ENCODE peak calls at places on chromosomes 16 and 17, in five cellular contexts. One of them, this sample, is unnamed.

GRCh38 chr16:89599451-89599858 is 14.0 kb upstream of the DPEP1 start:
- DNase-seq in transverse colon: peak
- DNase-seq in testis: no peak
- DNase-seq in prostate gland: no peak
- DNase-seq in GM12891: peak
- DNase-seq in this sample: peak

GRCh38 chr16:49352923-49353322 is 20.7 kb upstream of the C16orf78 start:
- DNase-seq in transverse colon: no peak
- DNase-seq in testis: no peak
- DNase-seq in prostate gland: no peak
- DNase-seq in GM12891: no peak
- DNase-seq in this sample: peak

GRCh38 chr16:554640-555413 is 5.4 kb upstream of the PRR35 start:
- DNase-seq in transverse colon: peak
- DNase-seq in testis: no peak
- DNase-seq in prostate gland: peak
- DNase-seq in GM12891: no peak
- DNase-seq in this sample: no peak

GRCh38 chr17:73267648-73268537 is 6.2 kb upstream of the CPSF4L start:
- DNase-seq in transverse colon: no peak
- DNase-seq in testis: no peak
- DNase-seq in prostate gland: no peak
- DNase-seq in GM12891: no peak
- DNase-seq in this sample: no peak

GRCh38 chr16:84886536-84887090 is 66.8 kb downstream of the CRISPLD2 start:
- DNase-seq in transverse colon: no peak
- DNase-seq in testis: no peak
- DNase-seq in prostate gland: no peak
- DNase-seq in GM12891: no peak
- DNase-seq in this sample: no peak

GRCh38 chr17:58174871-58175270 is 8.1 kb downstream of the OR4D2 start:
- DNase-seq in transverse colon: no peak
- DNase-seq in testis: no peak
- DNase-seq in prostate gland: no peak
- DNase-seq in GM12891: no peak
- DNase-seq in this sample: no peak

GRCh38 chr17:44002141-44002848 is 2.1 kb upstream of the NAGS start:
- DNase-seq in transverse colon: no peak
- DNase-seq in testis: no peak
- DNase-seq in prostate gland: no peak
- DNase-seq in GM12891: no peak
- DNase-seq in this sample: no peak

GRCh38 chr17:18040287-18040858 is 1.2 kb downstream of the GID4 start:
- DNase-seq in transverse colon: no peak
- DNase-seq in testis: no peak
- DNase-seq in prostate gland: no peak
- DNase-seq in GM12891: no peak
- DNase-seq in this sample: no peak

GRCh38 chr17:81911277-81911961 is at the start of gene PCYT2:
- DNase-seq in transverse colon: peak
- DNase-seq in testis: peak
- DNase-seq in prostate gland: peak
- DNase-seq in GM12891: peak
- DNase-seq in this sample: peak
- TF ChIP-seq POLR2A in transverse colon: no peak
- TF ChIP-seq POLR2A in testis: no peak
- TF ChIP-seq POLR2A in prostate gland: no peak
- TF ChIP-seq POLR2A in GM12891: no peak
- TF ChIP-seq POLR2A in this sample: no peak

GRCh38 chr17:47650525-47651522 is 1.1 kb downstream of the KPNB1 start:
- DNase-seq in transverse colon: peak
- DNase-seq in testis: peak
- DNase-seq in prostate gland: peak
- DNase-seq in GM12891: peak
- DNase-seq in this sample: peak
- TF ChIP-seq POLR2A in transverse colon: no peak
- TF ChIP-seq POLR2A in testis: no peak
- TF ChIP-seq POLR2A in prostate gland: no peak
- TF ChIP-seq POLR2A in GM12891: no peak
- TF ChIP-seq POLR2A in this sample: peak

GRCh38 chr17:64380985-64381384 is 9.7 kb downstream of the PECAM1 start:
- DNase-seq in transverse colon: no peak
- DNase-seq in testis: no peak
- DNase-seq in prostate gland: no peak
- DNase-seq in GM12891: no peak
- DNase-seq in this sample: no peak
- TF ChIP-seq POLR2A in transverse colon: no peak
- TF ChIP-seq POLR2A in testis: no peak
- TF ChIP-seq POLR2A in prostate gland: no peak
- TF ChIP-seq POLR2A in GM12891: no peak
- TF ChIP-seq POLR2A in this sample: no peak

GRCh38 chr17:77140166-77140877 is 447 bp upstream of the SEC14L1 start:
- DNase-seq in transverse colon: peak
- DNase-seq in testis: peak
- DNase-seq in prostate gland: peak
- DNase-seq in GM12891: peak
- DNase-seq in this sample: peak

GRCh38 chr17:77143306-77143705 is 2.5 kb downstream of the SEC14L1 start:
- DNase-seq in transverse colon: no peak
- DNase-seq in testis: no peak
- DNase-seq in prostate gland: no peak
- DNase-seq in GM12891: no peak
- DNase-seq in this sample: no peak

GRCh38 chr17:77142689-77143088 is 1.9 kb downstream of the SEC14L1 start:
- DNase-seq in transverse colon: no peak
- DNase-seq in testis: no peak
- DNase-seq in prostate gland: peak
- DNase-seq in GM12891: no peak
- DNase-seq in this sample: no peak

GRCh38 chr17:77141846-77142449 is 1.2 kb downstream of the SEC14L1 start:
- DNase-seq in transverse colon: no peak
- DNase-seq in testis: no peak
- DNase-seq in prostate gland: no peak
- DNase-seq in GM12891: no peak
- DNase-seq in this sample: no peak

GRCh38 chr17:77140878-77141767 is at the start of gene SEC14L1:
- DNase-seq in transverse colon: peak
- DNase-seq in testis: peak
- DNase-seq in prostate gland: peak
- DNase-seq in GM12891: no peak
- DNase-seq in this sample: peak
- TF ChIP-seq POLR2A in transverse colon: no peak
- TF ChIP-seq POLR2A in testis: no peak
- TF ChIP-seq POLR2A in prostate gland: peak
- TF ChIP-seq POLR2A in GM12891: no peak
- TF ChIP-seq POLR2A in this sample: peak

GRCh38 chr16:68590201-68590994 is 51.3 kb downstream of the ZFP90 start:
- DNase-seq in transverse colon: peak
- DNase-seq in testis: peak
- DNase-seq in prostate gland: peak
- DNase-seq in GM12891: peak
- DNase-seq in this sample: peak
- TF ChIP-seq POLR2A in transverse colon: no peak
- TF ChIP-seq POLR2A in testis: no peak
- TF ChIP-seq POLR2A in prostate gland: no peak
- TF ChIP-seq POLR2A in GM12891: no peak
- TF ChIP-seq POLR2A in this sample: no peak

DNA sequence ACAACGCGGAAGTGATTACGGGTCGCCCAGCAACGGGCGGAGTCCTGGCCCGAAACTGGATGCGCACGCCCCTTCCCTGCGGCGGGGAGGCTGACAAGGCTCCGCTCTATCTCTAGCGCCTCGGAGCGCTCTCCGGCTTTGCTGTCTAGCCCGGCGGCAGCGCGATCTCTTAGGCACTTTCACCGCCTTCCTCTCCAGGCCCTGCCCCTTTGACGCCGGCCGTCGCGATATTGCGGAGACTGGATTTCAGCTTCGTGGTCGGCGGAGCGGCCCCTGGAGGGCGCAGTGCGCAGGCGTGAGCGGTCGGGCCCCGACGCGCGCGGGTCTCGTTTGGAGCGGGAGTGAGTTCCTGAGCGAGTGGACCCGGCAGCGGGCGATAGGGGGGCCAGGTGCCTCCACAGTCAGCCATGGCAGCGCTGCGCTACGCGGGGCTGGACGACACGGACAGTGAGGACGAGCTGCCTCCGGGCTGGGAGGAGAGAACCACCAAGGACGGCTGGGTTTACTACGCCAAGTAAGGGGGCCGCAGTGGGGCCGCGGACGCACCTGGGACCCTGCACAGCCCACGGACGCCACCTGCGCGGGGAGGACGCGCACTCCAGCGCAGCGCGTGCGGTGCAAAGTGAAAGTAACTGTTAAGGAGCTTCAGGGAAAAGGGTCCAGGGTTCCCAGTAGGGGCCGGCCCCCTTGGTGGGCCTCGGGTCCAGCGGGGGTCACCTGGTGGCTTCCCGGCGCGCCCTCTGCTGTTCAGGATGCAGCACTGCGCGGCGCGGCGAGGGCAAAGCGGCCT is at the start of gene WWOX:
- DNase-seq in transverse colon: peak
- DNase-seq in testis: peak
- DNase-seq in prostate gland: peak
- DNase-seq in GM12891: peak
- DNase-seq in this sample: peak
- TF ChIP-seq POLR2A in transverse colon: peak
- TF ChIP-seq POLR2A in testis: no peak
- TF ChIP-seq POLR2A in prostate gland: peak
- TF ChIP-seq POLR2A in GM12891: peak
- TF ChIP-seq POLR2A in this sample: peak

GRCh38 chr16:56625140-56625942 is at the start of gene MT1E:
- DNase-seq in transverse colon: peak
- DNase-seq in testis: peak
- DNase-seq in prostate gland: peak
- DNase-seq in GM12891: no peak
- DNase-seq in this sample: no peak
- TF ChIP-seq POLR2A in transverse colon: peak
- TF ChIP-seq POLR2A in testis: no peak
- TF ChIP-seq POLR2A in prostate gland: peak
- TF ChIP-seq POLR2A in GM12891: no peak
- TF ChIP-seq POLR2A in this sample: no peak

GRCh38 chr17:38559025-38559879 is 46.5 kb downstream of the SRCIN1 start:
- DNase-seq in transverse colon: peak
- DNase-seq in testis: peak
- DNase-seq in prostate gland: peak
- DNase-seq in GM12891: peak
- DNase-seq in this sample: peak
- TF ChIP-seq POLR2A in transverse colon: no peak
- TF ChIP-seq POLR2A in testis: no peak
- TF ChIP-seq POLR2A in prostate gland: peak
- TF ChIP-seq POLR2A in GM12891: no peak
- TF ChIP-seq POLR2A in this sample: no peak